ENCODE peak calls at places on chromosomes 2 and 18, in seven cellular contexts. V is foreskin melanocyte, T is epithelial cell of esophagus, P is NCI-H460, R is astrocyte of the cerebellum, Q is Peyer's patch, L is neural crest cell. Y is an unnamed sample.

GRCh38 chr2:240131941-240132650 is 4.0 kb downstream of the COPS9 start:
- DNase-seq in L (no peak), T (no peak), Q (no peak), P (no peak), V (no peak), R (no peak), Y (no peak)

GRCh38 chr2:152508446-152508845 is 173.5 kb downstream of the FMNL2 start:
- DNase-seq in Q (no peak), T (peak; percentile 43), V (peak; percentile 90), R (peak; percentile 48), L (no peak), P (peak; percentile 12), Y (no peak)

GRCh38 chr2:11698009-11698922 is 28.3 kb upstream of the NTSR2 start:
- DNase-seq in R (no peak), P (no peak), T (no peak), L (no peak), Q (no peak), V (no peak), Y (no peak)

GRCh38 chr2:113309655-113310387 is 31.1 kb upstream of the PAX8 start:
- DNase-seq in L (no peak), V (no peak), T (peak; percentile 86), Q (no peak), R (no peak), P (no peak), Y (no peak)

GRCh38 chr2:229795058-229795457 is 80.7 kb upstream of the DNER start:
- DNase-seq in V (no peak), T (no peak), R (no peak), L (no peak), P (no peak), Q (no peak), Y (no peak)

GRCh38 chr2:218607436-218608115 is at the start of gene PLCD4:
- DNase-seq in T (peak; percentile 88), Q (no peak), P (peak; percentile 55), V (peak; percentile 82), R (no peak), L (peak; percentile 6), Y (no peak)

GRCh38 chr2:111122631-111123421 is 2.1 kb downstream of the BCL2L11 start:
- DNase-seq in Q (peak; percentile 52), L (peak; percentile 71), P (peak; percentile 66), V (peak; percentile 61), T (peak; percentile 83), R (peak; percentile 73), Y (peak; percentile 47)

GRCh38 chr2:104889261-104890091 is 35.6 kb downstream of the POU3F3 start:
- DNase-seq in Q (peak; percentile 29), V (no peak), P (no peak), L (no peak), R (no peak), T (no peak), Y (no peak)

GRCh38 chr2:11842324-11842723 is 95.9 kb downstream of the LPIN1 start:
- DNase-seq in R (no peak), L (no peak), T (no peak), P (no peak), Q (no peak), V (no peak), Y (no peak)

GRCh38 chr18:48488388-48488850 is 50.4 kb upstream of the CTIF start:
- DNase-seq in L (no peak), R (peak; percentile 84), Q (peak; percentile 20), P (peak; percentile 84), T (peak; percentile 88), V (peak; percentile 78), Y (no peak)

GRCh38 chr2:68811364-68811763 is 59.8 kb downstream of the BMP10 start:
- DNase-seq in Q (no peak), P (no peak), R (no peak), V (peak; percentile 76), T (peak; percentile 29), L (no peak), Y (no peak)

GRCh38 chr18:63763831-63764600 is 11.2 kb upstream of the SERPINB7 start:
- DNase-seq in T (peak; percentile 79), R (no peak), P (no peak), Q (no peak), V (no peak), L (no peak), Y (no peak)

GRCh38 chr18:2985628-2986027 is 27.3 kb downstream of the LPIN2 start:
- DNase-seq in P (no peak), T (peak; percentile 37), L (no peak), V (no peak), Q (no peak), R (no peak), Y (no peak)

GRCh38 chr2:179336782-179337534 is 72.3 kb upstream of the SESTD1 start:
- DNase-seq in L (no peak), T (no peak), P (no peak), V (no peak), Q (no peak), R (peak; percentile 83), Y (no peak)

GRCh38 chr2:84856785-84857184 is 24.1 kb downstream of the TRABD2A start:
- DNase-seq in T (no peak), R (no peak), L (no peak), Q (no peak), V (no peak), P (no peak), Y (no peak)

GRCh38 chr18:46719388-46719787 is 37.5 kb downstream of the ST8SIA5 start:
- DNase-seq in L (no peak), Q (no peak), T (no peak), P (no peak), R (no peak), V (no peak), Y (no peak)

GRCh38 chr2:133836691-133837090 is 268.4 kb upstream of the NCKAP5 start:
- DNase-seq in V (no peak), Q (no peak), T (no peak), R (no peak), L (no peak), P (no peak), Y (no peak)

GRCh38 chr2:100615886-100616285 is 53.1 kb downstream of the PDCL3 start:
- DNase-seq in T (no peak), Q (no peak), V (no peak), R (no peak), L (no peak), P (no peak), Y (no peak)

GRCh38 chr2:27303093-27304025 is 4.9 kb downstream of the UCN start:
- DNase-seq in R (no peak), L (peak; percentile 51), V (no peak), T (peak; percentile 75), Q (peak; percentile 33), P (peak; percentile 78), Y (peak; percentile 54)

GRCh38 chr2:188316354-188316753 is 24.7 kb downstream of the GULP1 start:
- DNase-seq in L (no peak), P (no peak), T (no peak), R (no peak), Q (no peak), V (no peak), Y (no peak)

GRCh38 chr18:21303913-21304312 is 61.9 kb downstream of the GREB1L start:
- DNase-seq in V (no peak), T (peak; percentile 68), Q (no peak), P (peak; percentile 35), L (no peak), R (no peak), Y (no peak)

GRCh38 chr2:125405816-125406215 is 1250.1 kb upstream of the GYPC start:
- DNase-seq in L (no peak), T (peak; percentile 93), V (peak; percentile 88), P (peak; percentile 86), Q (no peak), R (peak; percentile 91), Y (no peak)

GRCh38 chr2:235303499-235304291 is 190.1 kb upstream of the AGAP1 start:
- DNase-seq in L (no peak), R (no peak), T (no peak), P (no peak), Q (no peak), V (no peak), Y (no peak)

GRCh38 chr18:54881229-54881753 is 53.0 kb downstream of the RAB27B start:
- DNase-seq in L (no peak), Q (no peak), P (no peak), R (no peak), V (no peak), T (no peak), Y (no peak)

GRCh38 chr2:160293401-160293911 is 93.4 kb upstream of the ITGB6 start:
- DNase-seq in T (peak; percentile 91), R (no peak), Q (no peak), P (no peak), V (peak; percentile 100), L (no peak), Y (no peak)

GRCh38 chr2:177348090-177348489 is 44.5 kb upstream of the AGPS start:
- DNase-seq in T (no peak), V (no peak), P (no peak), R (no peak), Q (no peak), L (no peak), Y (no peak)

GRCh38 chr2:241154915-241155314 is 4.6 kb downstream of the PPP1R7 start:
- DNase-seq in P (no peak), L (no peak), V (no peak), Q (no peak), R (no peak), T (no peak), Y (no peak)

GRCh38 chr2:195898505-195898904 is 170.1 kb downstream of the DNAH7 start:
- DNase-seq in R (peak; percentile 100), P (peak; percentile 3), V (peak; percentile 26), T (peak; percentile 88), Q (peak; percentile 24), L (no peak), Y (peak; percentile 3)

GRCh38 chr2:151156431-151156830 is 105.2 kb downstream of the RBM43 start:
- DNase-seq in P (no peak), T (no peak), V (no peak), L (no peak), Q (no peak), R (no peak), Y (no peak)

GRCh38 chr2:7753777-7754176 is 836.6 kb downstream of the RNF144A start:
- DNase-seq in R (no peak), P (no peak), L (no peak), T (no peak), Q (no peak), V (no peak), Y (no peak)

GRCh38 chr2:36459725-36460137 is 104.2 kb downstream of the CRIM1 start:
- DNase-seq in P (peak; percentile 45), L (no peak), T (peak; percentile 60), Q (no peak), V (no peak), R (no peak), Y (peak; percentile 49)

GRCh38 chr18:47968006-47968676 is 37.7 kb upstream of the SMAD2 start:
- DNase-seq in T (no peak), P (peak; percentile 68), Q (no peak), R (peak; percentile 6), L (no peak), V (no peak), Y (no peak)

GRCh38 chr2:2769481-2770431 is 438.7 kb upstream of the MYT1L start:
- DNase-seq in L (no peak), V (peak; percentile 73), T (peak; percentile 8), P (no peak), R (no peak), Q (no peak), Y (no peak)

Y was measured in DMS79.